ENCODE peak calls at places on chromosomes 2 and 18, in five cellular contexts. W is hypothalamus, A is kidney tubule cell, Q is ovary, K is brain microvascular endothelial cell. P is an unnamed sample.

GRCh38 chr2:240275386-240275785 is 134.9 kb upstream of the OTOS start:
- DNase-seq in W (no peak), A (no peak), Q (no peak), K (no peak), P (no peak)

GRCh38 chr18:2351126-2351850 is 220.0 kb downstream of the METTL4 start:
- DNase-seq in W (no peak), A (no peak), Q (no peak), K (no peak), P (no peak)

GRCh38 chr2:166487082-166487654 is 6.9 kb downstream of the SCN7A start:
- DNase-seq in W (no peak), A (no peak), Q (no peak), K (no peak), P (no peak)

GRCh38 chr18:30999887-31000628 is 42.5 kb downstream of the DSC3 start:
- DNase-seq in W (no peak), A (no peak), Q (no peak), K (no peak), P (no peak)

GRCh38 chr18:59623456-59624383 is 73.5 kb downstream of the CCBE1 start:
- DNase-seq in W (no peak), A (no peak), Q (peak), K (peak), P (no peak)

GRCh38 chr18:3261393-3262233 is at the start of gene MYL12B:
- DNase-seq in W (peak), A (peak), Q (peak), K (no peak), P (peak)

GRCh38 chr18:60883594-60883993 is 449.6 kb upstream of the CDH20 start:
- DNase-seq in W (no peak), A (no peak), Q (no peak), K (no peak), P (no peak)

GRCh38 chr2:121727950-121728349 is 8.7 kb downstream of the NIFK start:
- DNase-seq in W (no peak), A (no peak), Q (no peak), K (no peak), P (no peak)

GRCh38 chr2:217900010-217900779 is 102.6 kb downstream of the TNS1 start:
- DNase-seq in W (no peak), A (peak), Q (no peak), K (no peak), P (no peak)

GRCh38 chr2:222844323-222844722 is 16.5 kb upstream of the ACSL3 start:
- DNase-seq in W (no peak), A (peak), Q (no peak), K (peak), P (no peak)